ENCODE peak calls at places on chromosomes 4 and X, in nine cellular contexts. G, P, X, L, C, T, H, K and N are unnamed samples. For H3K4me1, the result is how much of the 10 kb centered on the place peaks cover.

GRCh38 chrX:133698298-133698697 is 283.0 kb upstream of the GPC4 start:
- DNase-seq in G (no peak), P (no peak), X (no peak), L (no peak), C (no peak), T (no peak), H (no peak), K (peak), N (no peak)

GRCh38 chrX:115650449-115650848 is 89.5 kb downstream of the PLS3 start:
- DNase-seq in G (no peak), P (no peak), X (no peak), L (no peak), C (no peak), T (no peak), H (no peak), K (peak), N (no peak)

GRCh38 chr4:180827193-180827592 is 1416.0 kb upstream of the TENM3 start:
- DNase-seq in G (peak), P (no peak), X (no peak), L (no peak), C (no peak), T (no peak), H (no peak), K (peak), N (no peak)

GRCh38 chrX:103063918-103064434 is at the start of gene BEX1:
- DNase-seq in G (peak), P (no peak), X (peak), L (peak), C (peak), T (peak), H (no peak), K (peak), N (peak)

GRCh38 chrX:104330966-104331365 is 76.2 kb upstream of the ESX1 start:
- DNase-seq in G (no peak), P (no peak), X (no peak), L (no peak), C (no peak), T (no peak), H (no peak), K (peak), N (no peak)

GRCh38 chrX:113868716-113869115 is 715.2 kb upstream of the HTR2C start:
- DNase-seq in G (no peak), P (no peak), X (no peak), L (no peak), C (no peak), T (no peak), H (no peak), K (peak), N (no peak)

GRCh38 chr4:165991325-165992180 is 118.5 kb downstream of the TLL1 start:
- DNase-seq in G (no peak), P (no peak), X (no peak), L (no peak), C (no peak), T (no peak), H (no peak), K (peak), N (no peak)

GRCh38 chr4:141127884-141128283 is 5.4 kb downstream of the RNF150 start:
- DNase-seq in G (no peak), P (no peak), X (no peak), L (no peak), C (no peak), T (no peak), H (no peak), K (no peak), N (no peak)

GRCh38 chr4:39044947-39045734 is 12.9 kb upstream of the TMEM156 start:
- DNase-seq in G (no peak), P (no peak), X (peak), L (peak), C (peak), T (peak), H (no peak), K (peak), N (peak)

GRCh38 chrX:18946157-18946556 is 37.8 kb downstream of the PHKA2 start:
- DNase-seq in G (no peak), P (no peak), X (no peak), L (no peak), C (no peak), T (no peak), H (no peak), K (no peak), N (no peak)

GRCh38 chr4:189548484-189549160 is 392.1 kb upstream of the FRG1 start:
- DNase-seq in G (no peak), P (no peak), X (no peak), L (no peak), C (no peak), T (no peak), H (no peak), K (no peak), N (no peak)

GRCh38 chrX:17860811-17861495 is at the start of gene RAI2:
- DNase-seq in G (peak), P (no peak), X (no peak), L (peak), C (peak), T (peak), H (no peak), K (no peak), N (peak)

GRCh38 chrX:86946569-86946968 is 571.0 kb upstream of the KLHL4 start:
- DNase-seq in G (peak), P (no peak), X (no peak), L (no peak), C (no peak), T (no peak), H (no peak), K (peak), N (no peak)

GRCh38 chrX:53004038-53004437 is 44.6 kb upstream of the GPR173 start:
- DNase-seq in G (no peak), P (no peak), X (no peak), L (no peak), C (no peak), T (no peak), H (no peak), K (no peak), N (no peak)

GRCh38 chr4:12545845-12546244 is 938.3 kb downstream of the RAB28 start:
- DNase-seq in G (no peak), P (no peak), X (no peak), L (no peak), C (no peak), T (no peak), H (no peak), K (peak), N (no peak)

GRCh38 chrX:24515447-24515846 is 50.4 kb downstream of the PDK3 start:
- DNase-seq in G (peak), P (no peak), X (no peak), L (no peak), C (no peak), T (no peak), H (no peak), K (peak), N (no peak)

GRCh38 chr4:15451181-15451865 is 18.4 kb upstream of the CC2D2A start:
- DNase-seq in G (no peak), P (no peak), X (no peak), L (no peak), C (no peak), T (no peak), H (no peak), K (peak), N (no peak)

GRCh38 chr4:183722738-183723560 is 63.9 kb downstream of the TRAPPC11 start:
- DNase-seq in G (peak), P (peak), X (peak), L (peak), C (peak), T (peak), H (peak), K (peak), N (peak)

GRCh38 chr4:139511320-139511719 is 44.7 kb downstream of the SETD7 start:
- DNase-seq in G (no peak), P (no peak), X (no peak), L (no peak), C (no peak), T (no peak), H (no peak), K (peak), N (no peak)

GRCh38 chr4:37981425-37981824 is 21.2 kb downstream of the PTTG2 start:
- DNase-seq in G (no peak), P (no peak), X (no peak), L (no peak), C (no peak), T (no peak), H (no peak), K (no peak), N (no peak)

GRCh38 chr4:141849778-141850177 is 213.4 kb downstream of the IL15 start:
- DNase-seq in G (no peak), P (no peak), X (no peak), L (no peak), C (no peak), T (no peak), H (no peak), K (peak), N (no peak)

GRCh38 chrX:41313419-41313818 is 20.5 kb upstream of the DDX3X start:
- DNase-seq in G (no peak), P (no peak), X (peak), L (no peak), C (no peak), T (no peak), H (no peak), K (no peak), N (no peak)

GRCh38 chrX:136106920-136107534 is 40.3 kb upstream of the FHL1 start:
- DNase-seq in G (no peak), P (no peak), X (no peak), L (no peak), C (no peak), T (no peak), H (no peak), K (no peak), N (no peak)

GRCh38 chrX:15299945-15300851 is 15.2 kb downstream of the ASB11 start:
- DNase-seq in G (peak), P (no peak), X (no peak), L (no peak), C (no peak), T (no peak), H (no peak), K (peak), N (no peak)

GRCh38 chr4:6803246-6803645 is 20.7 kb downstream of the KIAA0232 start:
- DNase-seq in G (no peak), P (no peak), X (no peak), L (no peak), C (no peak), T (no peak), H (no peak), K (no peak), N (no peak)
- H3K4me1 ChIP-seq in G (under half), P (under half), X (half or more), L (under half), C (under half), T (under half), H (under half), K (under half), N (under half)

GRCh38 chrX:130111220-130111934 is 1.1 kb upstream of the ELF4 start:
- DNase-seq in G (no peak), P (no peak), X (peak), L (no peak), C (no peak), T (no peak), H (peak), K (no peak), N (peak)

GRCh38 chrX:130106071-130106470 is 4.2 kb downstream of the ELF4 start:
- DNase-seq in G (no peak), P (no peak), X (no peak), L (no peak), C (no peak), T (no peak), H (no peak), K (no peak), N (no peak)

GRCh38 chrX:130109429-130110378 is 593 bp downstream of the ELF4 start:
- DNase-seq in G (peak), P (no peak), X (peak), L (peak), C (peak), T (no peak), H (no peak), K (no peak), N (no peak)

GRCh38 chrX:130110379-130111219 is at the start of gene ELF4:
- DNase-seq in G (peak), P (no peak), X (peak), L (peak), C (peak), T (peak), H (peak), K (peak), N (peak)

GRCh38 chrX:130108647-130109428 is 1.5 kb downstream of the ELF4 start:
- DNase-seq in G (peak), P (no peak), X (peak), L (peak), C (no peak), T (no peak), H (peak), K (no peak), N (peak)
- TF ChIP-seq CTCF in G (no peak), P (no peak), X (no peak), L (no peak), C (no peak), T (no peak), H (no peak), K (peak), N (no peak)

GRCh38 chrX:129785160-129785947 is 5.6 kb downstream of the SASH3 start:
- DNase-seq in G (no peak), P (no peak), X (no peak), L (no peak), C (peak), T (no peak), H (no peak), K (no peak), N (no peak)
- H3K4me1 ChIP-seq in G (under half), P (under half), X (half or more), L (under half), C (under half), T (under half), H (under half), K (under half), N (under half)

GRCh38 chr4:54840430-54840829 is 182.7 kb downstream of the KIT start:
- DNase-seq in G (no peak), P (no peak), X (no peak), L (no peak), C (no peak), T (no peak), H (no peak), K (no peak), N (no peak)
- TF ChIP-seq CTCF in G (no peak), P (no peak), X (no peak), L (no peak), C (no peak), T (no peak), H (no peak), K (no peak), N (no peak)

DNA sequence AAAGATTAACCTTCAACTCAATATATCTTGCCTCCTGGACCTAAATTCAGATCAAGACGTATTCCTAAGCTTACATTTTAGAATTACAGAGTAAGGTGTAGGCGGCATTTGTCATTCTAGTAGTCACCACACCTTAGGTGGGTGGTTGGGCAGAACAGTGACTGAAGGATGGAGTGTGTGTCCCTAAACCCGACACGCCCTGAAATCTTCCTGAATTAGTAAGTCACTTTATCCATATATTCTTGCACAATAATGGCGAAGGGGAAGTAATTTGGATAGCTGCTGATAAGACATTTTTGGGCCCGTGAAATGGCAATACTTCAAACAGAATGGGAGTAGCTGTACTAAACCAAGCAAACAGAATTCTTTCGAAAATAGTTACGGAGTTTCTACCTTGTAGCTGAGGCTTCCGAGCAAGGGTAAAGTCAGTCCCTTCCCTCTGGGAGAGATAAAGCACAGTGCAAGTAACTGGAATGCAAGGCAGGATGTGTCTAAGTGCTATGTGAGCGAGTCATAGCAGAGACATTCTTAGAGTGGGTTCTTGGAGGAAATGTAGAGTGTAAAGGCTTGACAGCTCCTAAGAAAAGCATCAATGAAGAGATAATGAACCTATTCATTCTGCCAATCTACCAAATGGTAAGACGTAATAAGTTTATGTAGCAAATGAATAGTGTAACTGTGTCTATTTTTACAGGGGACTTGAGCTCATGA is 72.8 kb downstream of the CLCN5 start:
- DNase-seq in G (peak), P (no peak), X (no peak), L (no peak), C (no peak), T (no peak), H (no peak), K (peak), N (no peak)
- H3K4me1 ChIP-seq in G (under half), P (under half), X (under half), L (under half), C (under half), T (under half), H (under half), K (under half), N (under half)

GRCh38 chr4:143184217-143184502 is 557 bp upstream of the USP38 start:
- DNase-seq in G (no peak), P (no peak), X (no peak), L (no peak), C (no peak), T (no peak), H (no peak), K (no peak), N (no peak)
- TF ChIP-seq CTCF in G (no peak), P (no peak), X (no peak), L (no peak), C (no peak), T (no peak), H (no peak), K (no peak), N (no peak)

GRCh38 chrX:40172980-40173661 is 75.4 kb upstream of the BCOR start:
- DNase-seq in G (no peak), P (no peak), X (no peak), L (no peak), C (no peak), T (no peak), H (peak), K (no peak), N (no peak)

GRCh38 chrX:40170830-40171512 is 73.2 kb upstream of the BCOR start:
- DNase-seq in G (peak), P (no peak), X (no peak), L (no peak), C (no peak), T (no peak), H (peak), K (no peak), N (no peak)

GRCh38 chrX:40169193-40170086 is 71.7 kb upstream of the BCOR start:
- DNase-seq in G (peak), P (no peak), X (peak), L (peak), C (peak), T (peak), H (peak), K (peak), N (peak)

GRCh38 chrX:40172169-40172979 is 74.6 kb upstream of the BCOR start:
- DNase-seq in G (peak), P (peak), X (peak), L (peak), C (peak), T (peak), H (peak), K (peak), N (peak)

GRCh38 chrX:40171513-40172168 is 73.9 kb upstream of the BCOR start:
- DNase-seq in G (peak), P (no peak), X (peak), L (no peak), C (peak), T (no peak), H (peak), K (peak), N (peak)
- H3K4me1 ChIP-seq in G (half or more), P (under half), X (half or more), L (under half), C (under half), T (under half), H (under half), K (under half), N (under half)

GRCh38 chr4:150242820-150243458 is 164.7 kb downstream of the DCLK2 start:
- DNase-seq in G (peak), P (no peak), X (no peak), L (no peak), C (no peak), T (no peak), H (no peak), K (peak), N (no peak)
- TF ChIP-seq CTCF in G (peak), P (peak), X (peak), L (peak), C (peak), T (peak), H (peak), K (peak), N (peak)

GRCh38 chr4:7398788-7399432 is 35.8 kb downstream of the PSAPL1 start:
- DNase-seq in G (no peak), P (no peak), X (no peak), L (no peak), C (peak), T (peak), H (no peak), K (no peak), N (no peak)

GRCh38 chr4:7400671-7401298 is 33.9 kb downstream of the PSAPL1 start:
- DNase-seq in G (no peak), P (no peak), X (no peak), L (no peak), C (no peak), T (no peak), H (no peak), K (no peak), N (no peak)

GRCh38 chr4:7398104-7398423 is 36.7 kb downstream of the PSAPL1 start:
- DNase-seq in G (peak), P (no peak), X (peak), L (peak), C (peak), T (no peak), H (no peak), K (peak), N (peak)

GRCh38 chr4:7397206-7398103 is 37.3 kb downstream of the PSAPL1 start:
- DNase-seq in G (no peak), P (no peak), X (peak), L (peak), C (no peak), T (no peak), H (no peak), K (no peak), N (no peak)

DNA sequence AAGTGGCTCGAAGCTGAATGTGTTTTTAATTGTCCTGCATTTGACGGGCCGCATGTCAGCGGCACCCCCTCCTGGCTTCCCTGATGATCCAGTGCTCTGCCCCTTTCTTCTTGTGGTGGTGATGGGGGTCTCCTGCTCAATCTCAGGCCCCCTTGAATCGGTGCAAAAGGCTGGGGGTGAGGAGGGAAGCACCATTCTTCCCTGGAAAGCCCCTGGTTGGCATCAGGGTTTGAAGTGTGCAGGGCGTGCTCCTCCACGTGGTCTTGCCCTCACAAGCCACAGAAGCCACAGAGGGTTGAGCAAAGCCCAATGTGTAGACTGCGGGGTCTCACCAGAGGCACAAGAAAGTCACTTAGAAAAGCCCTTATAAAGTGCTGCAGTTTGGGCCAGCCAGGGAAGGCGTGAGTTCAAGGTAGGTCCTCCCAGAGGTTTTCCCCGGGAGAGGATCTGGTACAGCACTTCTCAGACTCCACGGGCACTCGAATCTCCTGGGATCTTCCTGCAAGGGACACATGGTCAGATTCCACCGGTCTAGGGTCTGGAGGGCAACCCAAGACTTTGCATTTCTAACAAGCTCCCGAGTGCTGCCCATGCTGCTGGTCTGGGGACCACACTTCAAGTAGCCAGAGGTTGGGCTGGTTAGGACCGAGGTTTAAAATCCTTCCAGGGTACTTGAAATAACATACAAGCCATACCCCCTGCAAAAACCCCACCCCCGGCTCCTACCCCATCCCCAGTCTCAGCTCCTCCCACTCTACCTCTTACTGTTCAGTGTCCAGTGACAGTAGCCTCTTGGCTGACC is 35.1 kb downstream of the PSAPL1 start:
- DNase-seq in G (no peak), P (peak), X (peak), L (no peak), C (peak), T (peak), H (no peak), K (no peak), N (no peak)
- H3K4me1 ChIP-seq in G (under half), P (under half), X (under half), L (under half), C (under half), T (under half), H (under half), K (under half), N (under half)